ENCODE peak calls at places on chromosome 6, in four cellular contexts. W is GM12878, D is K562, B is GM12891. U is an unnamed sample.

GRCh38 chr6:169536446-169537170 is 165.2 kb downstream of the WDR27 start:
- DNase-seq in W (no peak), D (no peak), B (no peak), U (no peak)

GRCh38 chr6:27157461-27158315 is 89.8 kb upstream of the PRSS16 start:
- DNase-seq in W (peak), D (peak), B (no peak), U (peak)

GRCh38 chr6:33980176-33980805 is 165.6 kb downstream of the GRM4 start:
- DNase-seq in W (no peak), D (no peak), B (no peak), U (no peak)

GRCh38 chr6:129267028-129267427 is 384.1 kb downstream of the LAMA2 start:
- DNase-seq in W (no peak), D (no peak), B (no peak), U (no peak)

GRCh38 chr6:118012944-118013343 is 105.9 kb downstream of the SLC35F1 start:
- DNase-seq in W (no peak), D (no peak), B (no peak), U (no peak)

GRCh38 chr6:82555801-82556200 is 192.2 kb downstream of the TPBG start:
- DNase-seq in W (no peak), D (no peak), B (no peak), U (no peak)

GRCh38 chr6:164856138-164856537 is 453.3 kb downstream of the C6orf118 start:
- DNase-seq in W (no peak), D (no peak), B (no peak), U (no peak)

GRCh38 chr6:158053377-158054313 is 72.0 kb downstream of the SYNJ2 start:
- DNase-seq in W (no peak), D (no peak), B (no peak), U (no peak)

GRCh38 chr6:39792501-39793450 is 600 bp downstream of the DAAM2 start:
- DNase-seq in W (no peak), D (no peak), B (no peak), U (no peak)

GRCh38 chr6:12363651-12364381 is 73.7 kb downstream of the EDN1 start:
- DNase-seq in W (peak), D (no peak), B (no peak), U (peak)

GRCh38 chr6:129774697-129775447 is 64.9 kb upstream of the ARHGAP18 start:
- DNase-seq in W (no peak), D (peak), B (no peak), U (peak)

GRCh38 chr6:158808918-158809678 is 10.1 kb downstream of the EZR start:
- DNase-seq in W (peak), D (no peak), B (no peak), U (no peak)

GRCh38 chr6:120005292-120005976 is 655.9 kb upstream of the MAN1A1 start:
- DNase-seq in W (no peak), D (no peak), B (no peak), U (no peak)

GRCh38 chr6:46505693-46506512 is 14.7 kb upstream of the RCAN2 start:
- DNase-seq in W (no peak), D (no peak), B (no peak), U (no peak)

GRCh38 chr6:41731561-41732086 is 3.8 kb downstream of the TFEB start:
- DNase-seq in W (no peak), D (no peak), B (no peak), U (no peak)

GRCh38 chr6:130366011-130366963 is at the start of gene TMEM200A:
- DNase-seq in W (no peak), D (no peak), B (peak), U (no peak)

GRCh38 chr6:149840345-149841075 is 23.6 kb downstream of the LRP11 start:
- DNase-seq in W (no peak), D (peak), B (no peak), U (peak)

GRCh38 chr6:2353412-2354137 is 108.2 kb upstream of the GMDS start:
- DNase-seq in W (peak), D (peak), B (peak), U (peak)

GRCh38 chr6:15523679-15524630 is 138.9 kb downstream of the DTNBP1 start:
- DNase-seq in W (no peak), D (no peak), B (no peak), U (no peak)

GRCh38 chr6:42177514-42178364 is 4.6 kb downstream of the GUCA1A start:
- DNase-seq in W (no peak), D (peak), B (no peak), U (no peak)

GRCh38 chr6:109962271-109962670 is 15.8 kb upstream of the GPR6 start:
- DNase-seq in W (no peak), D (no peak), B (no peak), U (no peak)

GRCh38 chr6:34663887-34664269 is 32.7 kb downstream of the ILRUN start:
- DNase-seq in W (no peak), D (no peak), B (no peak), U (no peak)

GRCh38 chr6:145865595-145865994 is 51.0 kb upstream of the FBXO30 start:
- DNase-seq in W (no peak), D (no peak), B (no peak), U (no peak)

DNA sequence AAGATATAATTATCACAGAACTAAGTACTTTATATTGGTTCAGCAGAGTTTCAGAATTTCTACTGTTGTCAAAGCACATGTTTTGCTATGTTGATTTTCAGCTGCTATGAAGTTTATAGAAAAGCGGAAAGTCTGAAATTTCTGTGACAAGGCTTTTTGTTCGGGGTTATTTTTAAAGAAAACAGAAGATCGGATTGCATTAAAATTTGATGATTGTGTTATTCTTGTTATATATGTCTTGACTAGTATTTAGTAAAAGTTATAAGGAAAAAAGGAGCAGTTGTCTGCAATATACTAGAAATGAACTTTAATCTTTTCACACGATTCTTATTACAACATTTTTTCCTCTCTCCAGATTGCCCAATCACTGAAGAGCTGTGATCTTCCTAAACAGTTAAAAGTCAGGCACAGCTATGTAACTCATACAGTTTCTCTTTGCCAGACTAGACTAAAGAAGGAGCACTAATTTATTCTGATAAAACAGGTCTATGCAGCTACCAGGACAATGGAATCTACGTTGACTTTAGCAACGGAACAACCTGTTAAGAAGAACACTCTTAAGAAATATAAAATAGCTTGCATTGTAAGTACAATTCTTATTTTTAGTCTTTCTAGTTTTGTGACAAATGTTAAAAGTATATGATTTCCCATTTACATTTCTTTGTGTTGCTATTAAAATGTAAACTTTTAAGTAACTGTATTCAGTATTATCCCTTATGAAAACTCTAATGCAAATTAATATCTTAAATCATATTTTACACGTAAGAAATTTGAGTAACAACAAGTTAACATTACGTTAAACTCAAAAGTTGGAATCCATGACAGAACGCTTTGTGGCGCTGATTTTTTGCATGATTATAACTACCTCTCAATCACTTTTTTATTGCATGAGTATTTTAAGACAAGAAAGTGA is at the start of gene ENPP3:
- DNase-seq in W (no peak), D (peak), B (no peak), U (no peak)
- TF ChIP-seq SPI1 in W (no peak), D (no peak), B (no peak), U (no peak)

GRCh38 chr6:32060966-32061655 is 22.9 kb downstream of the CYP21A2 start:
- DNase-seq in W (no peak), D (no peak), B (no peak), U (no peak)
- TF ChIP-seq POLR2AphosphoS5 in W (no peak), D (no peak), B (no peak), U (no peak)

DNA sequence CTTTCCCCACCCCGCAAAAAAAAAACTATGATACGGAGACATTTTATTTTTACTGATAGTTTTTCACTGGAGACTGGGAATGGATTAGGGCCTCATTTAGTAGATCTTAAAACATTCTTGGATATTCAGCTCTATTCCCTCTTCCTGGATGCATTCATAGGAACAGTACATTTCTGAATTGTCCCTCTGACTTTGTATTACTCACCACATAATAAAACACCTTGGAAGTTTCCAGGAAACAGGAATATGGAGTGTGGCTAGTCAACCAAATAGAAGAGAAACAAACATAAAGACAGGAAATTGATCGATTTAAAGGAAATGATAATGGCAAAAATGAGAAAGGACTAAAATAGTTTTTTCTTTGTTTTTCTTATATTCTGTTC is 147.7 kb downstream of the GPX5 start:
- DNase-seq in W (no peak), D (no peak), B (no peak), U (no peak)
- TF ChIP-seq SPI1 in W (no peak), D (no peak), B (no peak), U (no peak)

DNA sequence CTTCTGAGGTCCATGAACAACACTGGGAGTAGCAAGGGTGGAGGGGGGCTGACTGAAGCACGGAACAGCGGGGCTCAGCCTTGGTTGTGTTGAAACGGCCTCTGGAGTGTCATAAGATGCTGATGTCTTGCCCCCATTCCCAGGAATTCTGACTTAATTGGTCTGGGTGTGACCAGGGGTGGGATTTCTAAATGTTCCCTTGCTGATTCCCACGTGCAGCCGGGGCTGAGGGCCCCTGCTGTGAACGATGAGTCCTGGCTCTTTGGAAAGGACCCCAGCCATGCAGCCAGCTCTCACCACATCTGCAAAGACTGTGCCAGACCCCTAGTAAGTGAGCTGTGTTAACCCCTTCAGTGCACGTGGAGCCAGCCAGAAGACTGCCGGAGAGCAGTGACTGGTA is 28.6 kb upstream of the FAM50B start:
- DNase-seq in W (no peak), D (no peak), B (no peak), U (no peak)
- TF ChIP-seq POLR2AphosphoS5 in W (no peak), D (no peak), B (no peak), U (no peak)

GRCh38 chr6:16764188-16764950 is 3.1 kb upstream of the ATXN1 start:
- DNase-seq in W (no peak), D (no peak), B (no peak), U (peak)
- TF ChIP-seq SPI1 in W (no peak), D (no peak), B (no peak), U (no peak)

U was measured in HL-60.